ENCODE peak calls at places on chromosomes 16 and 17, in nine cellular contexts. T is CD4-positive, alpha-beta T cell; A is AG10803; M is A549; P is AG09319; Z is heart right ventricle; R is body of pancreas; H is AG04450; S is left ventricle myocardium inferior. B is an unnamed sample.

GRCh38 chr17:4179071-4179470 is 36.1 kb downstream of the CYB5D2 start:
- DNase-seq in T (no peak), A (peak; percentile 26), M (no peak), P (no peak), Z (no peak), R (no peak), H (no peak), S (no peak), B (no peak)

GRCh38 chr17:50350733-50351132 is 4.8 kb downstream of the XYLT2 start:
- DNase-seq in T (no peak), A (no peak), M (no peak), P (no peak), Z (no peak), R (no peak), H (no peak), S (no peak), B (no peak)

GRCh38 chr16:88885693-88886253 is 19.3 kb upstream of the PABPN1L start:
- DNase-seq in T (no peak), A (no peak), M (no peak), P (no peak), Z (no peak), R (no peak), H (no peak), S (no peak), B (no peak)

GRCh38 chr17:36697907-36698526 is 96.6 kb downstream of the MRM1 start:
- DNase-seq in T (no peak), A (no peak), M (no peak), P (no peak), Z (no peak), R (no peak), H (no peak), S (no peak), B (peak; percentile 18)

GRCh38 chr16:21203155-21203797 is 8.1 kb downstream of the ZP2 start:
- DNase-seq in T (no peak), A (no peak), M (no peak), P (no peak), Z (no peak), R (no peak), H (no peak), S (no peak), B (no peak)

GRCh38 chr17:34826332-34826731 is 134.9 kb downstream of the CCT6B start:
- DNase-seq in T (no peak), A (no peak), M (peak; percentile 59), P (no peak), Z (no peak), R (no peak), H (no peak), S (no peak), B (no peak)

GRCh38 chr17:49696233-49696761 is 11.5 kb downstream of the SLC35B1 start:
- DNase-seq in T (peak; percentile 52), A (no peak), M (no peak), P (no peak), Z (no peak), R (peak; percentile 42), H (no peak), S (no peak), B (no peak)

GRCh38 chr16:57757326-57757786 is 21.8 kb downstream of the KATNB1 start:
- DNase-seq in T (peak; percentile 79), A (peak; percentile 70), M (peak; percentile 83), P (peak; percentile 51), Z (peak; percentile 93), R (peak; percentile 85), H (peak; percentile 37), S (peak; percentile 88), B (peak; percentile 90)

GRCh38 chr17:70808596-70808995 is 639.3 kb downstream of the KCNJ2 start:
- DNase-seq in T (no peak), A (no peak), M (peak; percentile 35), P (no peak), Z (no peak), R (no peak), H (no peak), S (no peak), B (no peak)

GRCh38 chr17:75830168-75831031 is 13.8 kb downstream of the UNC13D start:
- DNase-seq in T (no peak), A (no peak), M (no peak), P (no peak), Z (no peak), R (no peak), H (no peak), S (no peak), B (no peak)

GRCh38 chr17:78458739-78459335 is 80.4 kb downstream of the PGS1 start:
- DNase-seq in T (no peak), A (no peak), M (no peak), P (no peak), Z (no peak), R (no peak), H (no peak), S (no peak), B (no peak)

GRCh38 chr17:2689411-2690164 is 22.0 kb downstream of the CLUH start:
- DNase-seq in T (peak; percentile 51), A (no peak), M (no peak), P (no peak), Z (peak; percentile 14), R (no peak), H (no peak), S (peak; percentile 25), B (peak; percentile 26)

GRCh38 chr16:66275795-66276428 is 90.6 kb upstream of the CDH5 start:
- DNase-seq in T (no peak), A (peak; percentile 71), M (peak; percentile 71), P (no peak), Z (no peak), R (peak; percentile 65), H (no peak), S (no peak), B (peak; percentile 50)

GRCh38 chr17:2484876-2485275 is 26.8 kb downstream of the METTL16 start:
- DNase-seq in T (no peak), A (no peak), M (no peak), P (no peak), Z (no peak), R (peak; percentile 8), H (no peak), S (no peak), B (no peak)

GRCh38 chr16:83393196-83393981 is 414.4 kb upstream of the HSBP1 start:
- DNase-seq in T (no peak), A (peak; percentile 64), M (no peak), P (no peak), Z (no peak), R (no peak), H (no peak), S (no peak), B (no peak)

DNA sequence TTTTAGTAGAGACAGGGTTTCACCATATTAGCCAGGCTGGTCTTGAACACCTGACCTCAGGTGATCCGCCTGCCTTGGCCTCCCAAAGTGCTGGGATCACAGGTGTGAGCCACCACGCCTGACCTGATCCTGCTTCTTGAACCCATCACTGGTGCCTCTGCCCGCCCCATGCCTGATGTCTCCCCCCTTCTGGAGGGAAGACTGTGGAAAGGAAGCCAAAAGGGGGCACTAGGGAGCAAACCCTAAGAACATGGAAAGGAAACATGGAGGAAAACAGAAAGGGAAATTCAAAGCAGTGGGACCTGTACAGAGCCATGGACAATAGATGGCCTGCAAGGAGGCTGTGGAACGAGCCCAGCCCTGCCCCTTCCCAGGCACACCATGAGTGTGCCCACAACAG is 31.1 kb upstream of the FASN start:
- DNase-seq in T (no peak), A (no peak), M (no peak), P (no peak), Z (no peak), R (no peak), H (no peak), S (no peak), B (no peak)
- TF ChIP-seq CTCF in T (no peak), A (no peak), M (no peak), P (no peak), Z (no peak), R (no peak), H (peak; percentile 22), S (no peak), B (no peak)

GRCh38 chr16:78773316-78773715 is 673.9 kb downstream of the WWOX start:
- DNase-seq in T (no peak), A (no peak), M (no peak), P (no peak), Z (no peak), R (no peak), H (no peak), S (no peak), B (no peak)

GRCh38 chr16:78768226-78768625 is 668.8 kb downstream of the WWOX start:
- DNase-seq in T (no peak), A (no peak), M (no peak), P (no peak), Z (no peak), R (no peak), H (no peak), S (no peak), B (no peak)

GRCh38 chr16:78775161-78775561 is 675.7 kb downstream of the WWOX start:
- DNase-seq in T (no peak), A (no peak), M (no peak), P (no peak), Z (no peak), R (no peak), H (no peak), S (no peak), B (no peak)

GRCh38 chr16:78768723-78769122 is 669.3 kb downstream of the WWOX start:
- DNase-seq in T (no peak), A (no peak), M (no peak), P (no peak), Z (no peak), R (no peak), H (no peak), S (no peak), B (no peak)

GRCh38 chr16:78770353-78771091 is 671.1 kb downstream of the WWOX start:
- DNase-seq in T (peak; percentile 63), A (peak; percentile 6), M (peak; percentile 49), P (no peak), Z (peak; percentile 79), R (peak; percentile 76), H (no peak), S (peak; percentile 72), B (peak; percentile 86)
- TF ChIP-seq CTCF in T (peak; percentile 82), A (peak; percentile 52), M (peak; percentile 37), P (peak; percentile 30), Z (peak; percentile 85), R (peak; percentile 66), H (no peak), S (peak; percentile 89), B (peak; percentile 97)

GRCh38 chr17:5422505-5422904 is 2.5 kb downstream of the RPAIN start:
- DNase-seq in T (no peak), A (peak; percentile 61), M (peak; percentile 58), P (no peak), Z (no peak), R (no peak), H (no peak), S (no peak), B (no peak)
- TF ChIP-seq CTCF in T (no peak), A (no peak), M (no peak), P (no peak), Z (no peak), R (no peak), H (no peak), S (no peak), B (no peak)

GRCh38 chr16:75109732-75110243 is 6.8 kb downstream of the LDHD start:
- DNase-seq in T (no peak), A (no peak), M (no peak), P (no peak), Z (peak; percentile 77), R (peak; percentile 50), H (no peak), S (peak; percentile 78), B (no peak)
- TF ChIP-seq CTCF in T (no peak), A (no peak), M (no peak), P (no peak), Z (peak; percentile 37), R (no peak), H (no peak), S (no peak), B (no peak)